ENCODE peak calls at places on chromosomes 16 and 17, in ten cellular contexts. One of them, this sample, is unnamed.

GRCh38 chr17:15926039-15926740 is 18.7 kb upstream of the ADORA2B start:
- DNase-seq in GM23338: no peak
- DNase-seq in tibial artery: no peak
- DNase-seq in HFF-Myc: no peak
- DNase-seq in stomach: no peak
- DNase-seq in fibroblast of mammary gland: no peak
- DNase-seq in foreskin keratinocyte: no peak
- DNase-seq in cardiac fibroblast: no peak
- DNase-seq in body of pancreas: no peak
- DNase-seq in fibroblast of pulmonary artery: peak; percentile 65
- DNase-seq in this sample: no peak

GRCh38 chr16:27048316-27048715 is 18.4 kb upstream of the C16orf82 start:
- DNase-seq in GM23338: no peak
- DNase-seq in tibial artery: no peak
- DNase-seq in HFF-Myc: no peak
- DNase-seq in stomach: no peak
- DNase-seq in fibroblast of mammary gland: peak; percentile 46
- DNase-seq in foreskin keratinocyte: no peak
- DNase-seq in cardiac fibroblast: no peak
- DNase-seq in body of pancreas: no peak
- DNase-seq in fibroblast of pulmonary artery: no peak
- DNase-seq in this sample: no peak

GRCh38 chr16:23742761-23743160 is 12.1 kb upstream of the CHP2 start:
- DNase-seq in GM23338: peak; percentile 72
- DNase-seq in tibial artery: no peak
- DNase-seq in HFF-Myc: no peak
- DNase-seq in stomach: no peak
- DNase-seq in fibroblast of mammary gland: no peak
- DNase-seq in foreskin keratinocyte: no peak
- DNase-seq in cardiac fibroblast: no peak
- DNase-seq in body of pancreas: no peak
- DNase-seq in fibroblast of pulmonary artery: no peak
- DNase-seq in this sample: no peak

GRCh38 chr17:40177275-40177874 is at the start of gene RAPGEFL1:
- DNase-seq in GM23338: peak; percentile 87
- DNase-seq in tibial artery: peak; percentile 63
- DNase-seq in HFF-Myc: no peak
- DNase-seq in stomach: peak; percentile 87
- DNase-seq in fibroblast of mammary gland: peak; percentile 65
- DNase-seq in foreskin keratinocyte: no peak
- DNase-seq in cardiac fibroblast: peak; percentile 60
- DNase-seq in body of pancreas: peak; percentile 79
- DNase-seq in fibroblast of pulmonary artery: peak; percentile 62
- DNase-seq in this sample: peak; percentile 13

GRCh38 chr17:81387235-81388060 is 7.8 kb upstream of the BAHCC1 start:
- DNase-seq in GM23338: peak; percentile 60
- DNase-seq in tibial artery: no peak
- DNase-seq in HFF-Myc: no peak
- DNase-seq in stomach: peak; percentile 53
- DNase-seq in fibroblast of mammary gland: peak; percentile 65
- DNase-seq in foreskin keratinocyte: no peak
- DNase-seq in cardiac fibroblast: peak; percentile 47
- DNase-seq in body of pancreas: peak; percentile 63
- DNase-seq in fibroblast of pulmonary artery: peak; percentile 63
- DNase-seq in this sample: peak; percentile 17

GRCh38 chr16:85842848-85843247 is 43.4 kb downstream of the COX4I1 start:
- DNase-seq in GM23338: no peak
- DNase-seq in tibial artery: no peak
- DNase-seq in HFF-Myc: no peak
- DNase-seq in stomach: no peak
- DNase-seq in fibroblast of mammary gland: no peak
- DNase-seq in foreskin keratinocyte: no peak
- DNase-seq in cardiac fibroblast: no peak
- DNase-seq in body of pancreas: no peak
- DNase-seq in fibroblast of pulmonary artery: no peak
- DNase-seq in this sample: no peak

GRCh38 chr17:7078711-7079110 is 1.3 kb downstream of the CLEC10A start:
- DNase-seq in GM23338: no peak
- DNase-seq in tibial artery: no peak
- DNase-seq in HFF-Myc: no peak
- DNase-seq in stomach: no peak
- DNase-seq in fibroblast of mammary gland: no peak
- DNase-seq in foreskin keratinocyte: no peak
- DNase-seq in cardiac fibroblast: no peak
- DNase-seq in body of pancreas: no peak
- DNase-seq in fibroblast of pulmonary artery: no peak
- DNase-seq in this sample: no peak

GRCh38 chr17:78179372-78179771 is 7.5 kb downstream of the TK1 start:
- DNase-seq in GM23338: no peak
- DNase-seq in tibial artery: peak; percentile 47
- DNase-seq in HFF-Myc: no peak
- DNase-seq in stomach: peak; percentile 68
- DNase-seq in fibroblast of mammary gland: peak; percentile 39
- DNase-seq in foreskin keratinocyte: peak; percentile 40
- DNase-seq in cardiac fibroblast: peak; percentile 67
- DNase-seq in body of pancreas: no peak
- DNase-seq in fibroblast of pulmonary artery: peak; percentile 51
- DNase-seq in this sample: peak; percentile 26

GRCh38 chr16:56670640-56670934 is 973 bp downstream of the MT1H start:
- DNase-seq in GM23338: peak; percentile 20
- DNase-seq in tibial artery: no peak
- DNase-seq in HFF-Myc: no peak
- DNase-seq in stomach: no peak
- DNase-seq in fibroblast of mammary gland: no peak
- DNase-seq in foreskin keratinocyte: no peak
- DNase-seq in cardiac fibroblast: no peak
- DNase-seq in body of pancreas: no peak
- DNase-seq in fibroblast of pulmonary artery: no peak
- DNase-seq in this sample: no peak

GRCh38 chr17:47882247-47882646 is 13.8 kb upstream of the SP2 start:
- DNase-seq in GM23338: no peak
- DNase-seq in tibial artery: peak; percentile 34
- DNase-seq in HFF-Myc: no peak
- DNase-seq in stomach: peak; percentile 46
- DNase-seq in fibroblast of mammary gland: peak; percentile 54
- DNase-seq in foreskin keratinocyte: no peak
- DNase-seq in cardiac fibroblast: no peak
- DNase-seq in body of pancreas: no peak
- DNase-seq in fibroblast of pulmonary artery: no peak
- DNase-seq in this sample: peak; percentile 50

GRCh38 chr16:79210629-79211028 is 389.9 kb downstream of the MAF start:
- DNase-seq in GM23338: no peak
- DNase-seq in tibial artery: no peak
- DNase-seq in HFF-Myc: no peak
- DNase-seq in stomach: no peak
- DNase-seq in fibroblast of mammary gland: no peak
- DNase-seq in foreskin keratinocyte: no peak
- DNase-seq in cardiac fibroblast: no peak
- DNase-seq in body of pancreas: no peak
- DNase-seq in fibroblast of pulmonary artery: no peak
- DNase-seq in this sample: no peak

GRCh38 chr17:44102845-44103622 is 20.4 kb downstream of the HDAC5 start:
- DNase-seq in GM23338: no peak
- DNase-seq in tibial artery: no peak
- DNase-seq in HFF-Myc: no peak
- DNase-seq in stomach: no peak
- DNase-seq in fibroblast of mammary gland: no peak
- DNase-seq in foreskin keratinocyte: peak; percentile 34
- DNase-seq in cardiac fibroblast: no peak
- DNase-seq in body of pancreas: no peak
- DNase-seq in fibroblast of pulmonary artery: no peak
- DNase-seq in this sample: no peak

GRCh38 chr17:41705271-41705991 is 6.7 kb upstream of the GAST start:
- DNase-seq in GM23338: peak; percentile 74
- DNase-seq in tibial artery: no peak
- DNase-seq in HFF-Myc: no peak
- DNase-seq in stomach: no peak
- DNase-seq in fibroblast of mammary gland: peak; percentile 72
- DNase-seq in foreskin keratinocyte: no peak
- DNase-seq in cardiac fibroblast: peak; percentile 38
- DNase-seq in body of pancreas: no peak
- DNase-seq in fibroblast of pulmonary artery: peak; percentile 61
- DNase-seq in this sample: no peak

GRCh38 chr17:66548158-66548557 is 245.7 kb downstream of the PRKCA start:
- DNase-seq in GM23338: no peak
- DNase-seq in tibial artery: no peak
- DNase-seq in HFF-Myc: no peak
- DNase-seq in stomach: no peak
- DNase-seq in fibroblast of mammary gland: peak; percentile 55
- DNase-seq in foreskin keratinocyte: no peak
- DNase-seq in cardiac fibroblast: no peak
- DNase-seq in body of pancreas: no peak
- DNase-seq in fibroblast of pulmonary artery: no peak
- DNase-seq in this sample: peak; percentile 38

GRCh38 chr16:20868890-20869289 is 31.3 kb downstream of the DCUN1D3 start:
- DNase-seq in GM23338: no peak
- DNase-seq in tibial artery: peak; percentile 84
- DNase-seq in HFF-Myc: peak; percentile 37
- DNase-seq in stomach: peak; percentile 91
- DNase-seq in fibroblast of mammary gland: peak; percentile 77
- DNase-seq in foreskin keratinocyte: no peak
- DNase-seq in cardiac fibroblast: peak; percentile 57
- DNase-seq in body of pancreas: peak; percentile 89
- DNase-seq in fibroblast of pulmonary artery: peak; percentile 71
- DNase-seq in this sample: peak; percentile 46

GRCh38 chr17:34045990-34046389 is 209.1 kb upstream of the CCL2 start:
- DNase-seq in GM23338: no peak
- DNase-seq in tibial artery: no peak
- DNase-seq in HFF-Myc: no peak
- DNase-seq in stomach: no peak
- DNase-seq in fibroblast of mammary gland: no peak
- DNase-seq in foreskin keratinocyte: no peak
- DNase-seq in cardiac fibroblast: no peak
- DNase-seq in body of pancreas: no peak
- DNase-seq in fibroblast of pulmonary artery: no peak
- DNase-seq in this sample: no peak

GRCh38 chr17:34054495-34054894 is 200.6 kb upstream of the CCL2 start:
- DNase-seq in GM23338: no peak
- DNase-seq in tibial artery: no peak
- DNase-seq in HFF-Myc: no peak
- DNase-seq in stomach: no peak
- DNase-seq in fibroblast of mammary gland: no peak
- DNase-seq in foreskin keratinocyte: no peak
- DNase-seq in cardiac fibroblast: no peak
- DNase-seq in body of pancreas: no peak
- DNase-seq in fibroblast of pulmonary artery: no peak
- DNase-seq in this sample: no peak

DNA sequence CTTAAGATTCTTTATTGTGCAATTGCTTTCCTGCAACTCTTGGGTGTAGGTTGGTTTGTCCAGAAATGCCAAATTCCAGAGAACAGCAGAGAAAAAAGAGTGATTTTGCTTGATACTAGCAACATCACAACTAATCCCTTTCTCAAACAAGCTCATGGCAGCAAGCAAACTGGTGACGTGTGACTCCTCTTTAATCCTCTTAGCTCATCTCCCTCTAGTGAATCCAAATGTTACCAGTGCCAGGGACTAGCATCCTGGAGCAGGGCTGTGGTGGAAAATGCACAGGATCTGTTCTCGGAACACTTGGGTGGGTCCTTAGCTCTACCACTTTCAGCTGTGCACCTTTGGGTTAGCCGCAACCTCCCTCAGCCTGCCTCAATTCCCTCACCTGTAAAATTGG is 204.0 kb upstream of the CCL2 start:
- DNase-seq in GM23338: peak; percentile 5
- DNase-seq in tibial artery: no peak
- DNase-seq in HFF-Myc: no peak
- DNase-seq in stomach: no peak
- DNase-seq in fibroblast of mammary gland: no peak
- DNase-seq in foreskin keratinocyte: no peak
- DNase-seq in cardiac fibroblast: no peak
- DNase-seq in body of pancreas: no peak
- DNase-seq in fibroblast of pulmonary artery: no peak
- DNase-seq in this sample: no peak
- TF ChIP-seq CTCF in GM23338: no peak
- TF ChIP-seq CTCF in tibial artery: no peak
- TF ChIP-seq CTCF in HFF-Myc: no peak
- TF ChIP-seq CTCF in stomach: no peak
- TF ChIP-seq CTCF in fibroblast of mammary gland: no peak
- TF ChIP-seq CTCF in foreskin keratinocyte: no peak
- TF ChIP-seq CTCF in cardiac fibroblast: no peak
- TF ChIP-seq CTCF in body of pancreas: no peak
- TF ChIP-seq CTCF in fibroblast of pulmonary artery: no peak
- TF ChIP-seq CTCF in this sample: no peak

DNA sequence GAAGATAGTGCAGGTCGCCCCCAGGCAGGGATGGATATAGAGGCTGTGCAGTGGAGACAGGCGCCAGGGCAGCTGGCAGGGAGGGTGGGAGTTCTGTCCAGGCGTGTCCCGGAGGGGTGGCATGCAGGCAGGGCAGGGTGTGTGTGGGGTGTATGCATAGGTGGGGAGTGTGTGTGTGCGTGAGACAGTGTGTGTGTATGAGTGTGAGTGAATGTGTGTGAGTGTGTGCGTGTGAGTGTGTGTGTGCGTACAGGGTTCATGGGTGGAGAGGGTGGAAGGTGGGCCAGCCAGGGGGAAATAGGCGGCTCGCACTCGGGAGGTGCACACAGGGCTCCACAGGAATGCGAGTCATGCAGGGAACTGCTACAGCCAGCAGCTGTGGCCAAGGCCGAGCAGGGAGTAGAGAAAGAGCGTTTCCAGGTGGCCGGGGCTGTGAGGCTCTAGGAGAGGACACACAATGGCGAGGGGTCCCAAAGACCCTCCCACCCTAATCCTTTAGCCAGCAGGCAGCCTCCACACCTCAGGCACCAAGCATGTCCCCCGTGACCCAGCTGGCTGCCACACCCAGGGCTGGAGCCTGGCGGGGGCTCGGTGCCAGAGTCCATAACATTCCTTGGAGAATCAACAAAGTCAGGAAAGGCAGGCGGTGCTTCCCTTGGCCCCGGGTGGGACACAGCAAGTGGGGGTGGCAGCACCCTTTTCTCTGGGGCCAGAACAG is 4.6 kb downstream of the PLCD3 start:
- DNase-seq in GM23338: no peak
- DNase-seq in tibial artery: peak; percentile 67
- DNase-seq in HFF-Myc: no peak
- DNase-seq in stomach: peak; percentile 88
- DNase-seq in fibroblast of mammary gland: no peak
- DNase-seq in foreskin keratinocyte: peak; percentile 68
- DNase-seq in cardiac fibroblast: no peak
- DNase-seq in body of pancreas: peak; percentile 74
- DNase-seq in fibroblast of pulmonary artery: peak; percentile 50
- DNase-seq in this sample: peak; percentile 31
- TF ChIP-seq CTCF in GM23338: no peak
- TF ChIP-seq CTCF in tibial artery: no peak
- TF ChIP-seq CTCF in HFF-Myc: no peak
- TF ChIP-seq CTCF in stomach: no peak
- TF ChIP-seq CTCF in fibroblast of mammary gland: no peak
- TF ChIP-seq CTCF in foreskin keratinocyte: no peak
- TF ChIP-seq CTCF in cardiac fibroblast: no peak
- TF ChIP-seq CTCF in body of pancreas: no peak
- TF ChIP-seq CTCF in fibroblast of pulmonary artery: no peak
- TF ChIP-seq CTCF in this sample: no peak

GRCh38 chr16:2966803-2967184 is 2.4 kb upstream of the PAQR4 start:
- DNase-seq in GM23338: peak; percentile 70
- DNase-seq in tibial artery: no peak
- DNase-seq in HFF-Myc: no peak
- DNase-seq in stomach: peak; percentile 55
- DNase-seq in fibroblast of mammary gland: no peak
- DNase-seq in foreskin keratinocyte: no peak
- DNase-seq in cardiac fibroblast: no peak
- DNase-seq in body of pancreas: peak; percentile 64
- DNase-seq in fibroblast of pulmonary artery: no peak
- DNase-seq in this sample: no peak
- TF ChIP-seq CTCF in GM23338: peak; percentile 12
- TF ChIP-seq CTCF in tibial artery: no peak
- TF ChIP-seq CTCF in HFF-Myc: no peak
- TF ChIP-seq CTCF in stomach: no peak
- TF ChIP-seq CTCF in fibroblast of mammary gland: no peak
- TF ChIP-seq CTCF in foreskin keratinocyte: no peak
- TF ChIP-seq CTCF in cardiac fibroblast: no peak
- TF ChIP-seq CTCF in body of pancreas: no peak
- TF ChIP-seq CTCF in fibroblast of pulmonary artery: no peak
- TF ChIP-seq CTCF in this sample: no peak

GRCh38 chr16:71723537-71724319 is 773 bp downstream of the PHLPP2 start:
- DNase-seq in GM23338: peak; percentile 85
- DNase-seq in tibial artery: peak; percentile 62
- DNase-seq in HFF-Myc: no peak
- DNase-seq in stomach: peak; percentile 85
- DNase-seq in fibroblast of mammary gland: peak; percentile 41
- DNase-seq in foreskin keratinocyte: peak; percentile 44
- DNase-seq in cardiac fibroblast: peak; percentile 53
- DNase-seq in body of pancreas: peak; percentile 81
- DNase-seq in fibroblast of pulmonary artery: peak; percentile 56
- DNase-seq in this sample: peak; percentile 30
- TF ChIP-seq CTCF in GM23338: no peak
- TF ChIP-seq CTCF in tibial artery: peak; percentile 7
- TF ChIP-seq CTCF in HFF-Myc: no peak
- TF ChIP-seq CTCF in stomach: no peak
- TF ChIP-seq CTCF in fibroblast of mammary gland: no peak
- TF ChIP-seq CTCF in foreskin keratinocyte: no peak
- TF ChIP-seq CTCF in cardiac fibroblast: no peak
- TF ChIP-seq CTCF in body of pancreas: no peak
- TF ChIP-seq CTCF in fibroblast of pulmonary artery: no peak
- TF ChIP-seq CTCF in this sample: no peak